ENCODE peak calls at places on chromosomes 12 and 14, in six cellular contexts. B is PC-9, X is fibroblast of mammary gland, J is hepatocyte, D is adipocyte, N is SK-N-SH. T is an unnamed sample.

GRCh38 chr12:118874698-118875548 is 106.4 kb upstream of the SRRM4 start:
- DNase-seq in B (no peak), X (no peak), J (no peak), D (no peak), N (no peak), T (no peak)

GRCh38 chr12:53811606-53812005 is 59.8 kb upstream of the CISTR start:
- DNase-seq in B (no peak), X (peak), J (no peak), D (no peak), N (no peak), T (no peak)

GRCh38 chr12:104748790-104749189 is 209.3 kb downstream of the SLC41A2 start:
- DNase-seq in B (no peak), X (peak), J (no peak), D (peak), N (no peak), T (peak)

GRCh38 chr12:15446798-15447197 is 124.5 kb downstream of the PTPRO start:
- DNase-seq in B (peak), X (peak), J (no peak), D (no peak), N (no peak), T (peak)

GRCh38 chr14:94088516-94088915 is 7.4 kb downstream of the IFI27L1 start:
- DNase-seq in B (no peak), X (peak), J (no peak), D (no peak), N (no peak), T (no peak)

GRCh38 chr12:3667485-3667884 is 85.4 kb downstream of the CRACR2A start:
- DNase-seq in B (no peak), X (no peak), J (no peak), D (no peak), N (no peak), T (no peak)

GRCh38 chr12:42868291-42868690 is 278.7 kb upstream of the PRICKLE1 start:
- DNase-seq in B (no peak), X (no peak), J (no peak), D (no peak), N (no peak), T (no peak)

GRCh38 chr14:59020382-59020781 is 168.1 kb upstream of the DAAM1 start:
- DNase-seq in B (no peak), X (peak), J (peak), D (peak), N (peak), T (no peak)

GRCh38 chr12:31119531-31120211 is 46.0 kb downstream of the DDX11 start:
- DNase-seq in B (no peak), X (no peak), J (no peak), D (no peak), N (peak), T (no peak)

GRCh38 chr14:65352964-65353530 is 59.5 kb upstream of the FUT8 start:
- DNase-seq in B (peak), X (no peak), J (no peak), D (no peak), N (no peak), T (peak)

GRCh38 chr12:2982361-2982760 is 23.2 kb downstream of the TEAD4 start:
- DNase-seq in B (no peak), X (no peak), J (no peak), D (no peak), N (no peak), T (no peak)

GRCh38 chr14:94867931-94868597 is 98.2 kb upstream of the GSC start:
- DNase-seq in B (no peak), X (peak), J (peak), D (peak), N (no peak), T (no peak)

GRCh38 chr14:88013750-88014349 is 8.9 kb downstream of the GPR65 start:
- DNase-seq in B (peak), X (peak), J (peak), D (peak), N (peak), T (no peak)

DNA sequence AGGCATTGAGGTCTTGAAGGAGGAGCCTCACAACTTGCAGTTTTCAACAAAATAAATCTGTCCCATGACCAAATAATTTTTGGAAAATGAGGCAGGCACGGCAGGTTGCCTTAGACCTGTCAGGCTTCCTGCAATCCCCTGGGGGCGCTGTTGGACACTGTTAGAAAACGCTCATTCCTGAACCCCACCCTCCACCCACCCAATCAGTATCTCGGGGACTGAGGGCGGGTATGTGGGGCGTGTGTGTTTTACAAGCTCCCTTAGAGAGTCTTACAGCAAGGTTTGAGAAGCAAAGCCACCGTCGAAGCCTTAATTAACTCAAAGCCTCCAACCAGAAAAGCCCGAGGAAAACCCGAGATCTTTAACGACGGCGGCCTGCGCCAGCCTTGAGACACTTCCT is 122.8 kb downstream of the GLT1D1 start:
- DNase-seq in B (no peak), X (no peak), J (peak), D (peak), N (no peak), T (no peak)
- H3K4me3 ChIP-seq in B (no peak), X (no peak), J (no peak), D (no peak), N (no peak), T (no peak)

GRCh38 chr12:108594323-108594903 is 3.5 kb downstream of the TMEM119 start:
- DNase-seq in B (no peak), X (no peak), J (no peak), D (no peak), N (no peak), T (no peak)

GRCh38 chr12:108596854-108597558 is 878 bp downstream of the TMEM119 start:
- DNase-seq in B (no peak), X (no peak), J (no peak), D (peak), N (peak), T (no peak)

GRCh38 chr12:108594960-108595710 is 2.7 kb downstream of the TMEM119 start:
- DNase-seq in B (no peak), X (no peak), J (no peak), D (no peak), N (no peak), T (no peak)

GRCh38 chr12:108597559-108598471 is at the start of gene TMEM119:
- DNase-seq in B (no peak), X (peak), J (peak), D (peak), N (peak), T (no peak)

DNA sequence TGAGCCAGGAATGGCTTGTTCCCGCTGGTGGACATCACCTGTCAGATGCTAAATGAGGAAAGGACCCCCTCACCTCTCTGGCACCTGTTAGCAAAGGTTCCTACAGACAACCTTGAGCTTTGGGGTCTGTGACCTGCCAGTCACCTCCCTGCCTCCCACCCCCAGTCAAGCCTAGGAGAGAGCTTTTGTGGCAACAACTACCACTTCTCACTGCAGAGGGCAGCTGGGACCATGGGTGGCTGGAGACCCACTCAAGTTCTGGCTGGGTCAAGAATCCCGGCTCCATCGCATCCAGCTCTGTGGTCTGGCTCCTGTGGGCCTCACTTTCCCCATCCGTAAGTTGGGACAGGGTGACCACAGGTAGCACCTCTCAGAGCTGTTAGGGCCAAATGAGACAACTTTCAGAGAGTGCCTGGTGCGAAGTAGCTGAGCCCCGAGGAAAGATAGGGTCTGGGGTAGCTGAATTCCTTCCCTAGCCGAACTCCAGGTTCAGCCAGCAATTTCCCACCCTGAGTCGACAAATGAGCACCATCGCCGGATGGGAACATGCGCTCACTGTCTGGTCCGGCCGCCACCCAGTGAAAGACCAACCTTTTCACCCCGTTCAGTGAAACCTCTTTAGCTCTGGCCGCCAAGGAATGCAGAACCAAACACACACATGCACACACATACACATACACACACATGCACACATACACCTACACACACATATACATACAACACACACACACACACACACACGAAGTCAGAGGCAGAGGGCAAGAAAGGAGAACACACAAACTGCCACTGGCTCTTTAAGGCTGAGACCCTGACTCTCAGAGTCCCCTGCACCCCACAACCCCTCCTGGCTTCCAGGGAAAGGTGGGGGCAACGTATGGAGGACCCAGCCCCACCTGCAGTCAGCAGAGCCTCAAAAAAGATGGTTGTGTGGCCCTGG is 1.9 kb downstream of the TMEM119 start:
- DNase-seq in B (no peak), X (no peak), J (no peak), D (peak), N (no peak), T (no peak)
- H3K4me3 ChIP-seq in B (no peak), X (peak), J (peak), D (peak), N (peak), T (no peak)

GRCh38 chr14:102442241-102443211 is 67.0 kb downstream of the ANKRD9 start:
- DNase-seq in B (peak), X (peak), J (peak), D (no peak), N (no peak), T (no peak)

GRCh38 chr14:102440392-102440791 is 69.2 kb downstream of the ANKRD9 start:
- DNase-seq in B (no peak), X (no peak), J (no peak), D (no peak), N (no peak), T (no peak)

GRCh38 chr14:102434647-102435175 is 72.0 kb downstream of the TECPR2 start:
- DNase-seq in B (no peak), X (no peak), J (no peak), D (no peak), N (no peak), T (no peak)

GRCh38 chr14:102439556-102439955 is 70.0 kb downstream of the ANKRD9 start:
- DNase-seq in B (no peak), X (no peak), J (no peak), D (no peak), N (no peak), T (no peak)

DNA sequence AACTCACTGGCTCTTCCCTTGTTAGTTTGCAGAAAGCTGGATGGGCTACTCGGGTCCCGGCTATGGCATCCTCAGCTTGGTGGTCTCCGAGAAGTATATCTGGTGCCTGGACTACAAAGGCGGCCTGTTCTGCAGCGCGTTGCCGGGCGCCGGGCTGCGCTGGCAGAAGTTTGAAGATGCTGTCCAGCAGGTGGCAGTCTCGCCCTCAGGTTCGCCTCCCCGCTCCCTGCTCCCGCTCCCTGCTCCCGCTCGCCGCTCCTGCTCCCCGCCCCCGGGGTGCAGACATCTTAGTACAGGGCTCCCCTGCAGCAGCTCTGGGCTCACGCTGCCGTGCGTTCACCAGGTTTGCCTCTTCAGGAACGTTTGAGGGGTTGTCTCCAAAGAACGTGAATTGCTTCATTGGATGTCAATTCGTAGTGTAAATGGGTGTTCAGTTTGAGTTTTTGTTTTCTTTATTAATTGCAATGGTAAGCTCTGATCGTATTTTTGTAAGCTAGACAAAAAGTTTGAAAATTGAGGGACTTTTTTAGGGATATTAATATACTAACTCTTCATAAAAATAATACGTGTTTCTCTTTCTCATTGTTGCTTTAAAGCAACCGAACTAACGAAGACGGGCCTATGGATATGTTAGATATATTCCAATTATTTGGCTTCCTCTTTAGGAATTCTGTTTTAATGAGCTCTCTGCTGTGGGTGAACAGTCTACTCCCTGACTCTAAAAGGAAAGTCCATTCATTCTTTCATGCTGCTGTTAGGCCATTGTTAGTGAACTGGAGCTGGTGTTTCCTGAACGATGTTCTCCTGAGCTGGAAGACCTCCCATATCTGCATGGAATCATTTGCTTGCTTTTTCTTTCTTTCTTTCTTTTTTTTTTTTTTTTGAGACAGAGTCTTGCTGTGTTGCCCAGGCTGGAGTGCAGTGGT is 71.3 kb downstream of the ANKRD9 start:
- DNase-seq in B (peak), X (peak), J (peak), D (peak), N (peak), T (peak)
- H3K4me3 ChIP-seq in B (no peak), X (peak), J (no peak), D (peak), N (peak), T (no peak)

GRCh38 chr12:94550964-94551363 is 91.3 kb upstream of the CEP83 start:
- DNase-seq in B (no peak), X (peak), J (no peak), D (no peak), N (no peak), T (no peak)

GRCh38 chr12:94551810-94552209 is 92.1 kb upstream of the CEP83 start:
- DNase-seq in B (no peak), X (no peak), J (no peak), D (no peak), N (no peak), T (no peak)

DNA sequence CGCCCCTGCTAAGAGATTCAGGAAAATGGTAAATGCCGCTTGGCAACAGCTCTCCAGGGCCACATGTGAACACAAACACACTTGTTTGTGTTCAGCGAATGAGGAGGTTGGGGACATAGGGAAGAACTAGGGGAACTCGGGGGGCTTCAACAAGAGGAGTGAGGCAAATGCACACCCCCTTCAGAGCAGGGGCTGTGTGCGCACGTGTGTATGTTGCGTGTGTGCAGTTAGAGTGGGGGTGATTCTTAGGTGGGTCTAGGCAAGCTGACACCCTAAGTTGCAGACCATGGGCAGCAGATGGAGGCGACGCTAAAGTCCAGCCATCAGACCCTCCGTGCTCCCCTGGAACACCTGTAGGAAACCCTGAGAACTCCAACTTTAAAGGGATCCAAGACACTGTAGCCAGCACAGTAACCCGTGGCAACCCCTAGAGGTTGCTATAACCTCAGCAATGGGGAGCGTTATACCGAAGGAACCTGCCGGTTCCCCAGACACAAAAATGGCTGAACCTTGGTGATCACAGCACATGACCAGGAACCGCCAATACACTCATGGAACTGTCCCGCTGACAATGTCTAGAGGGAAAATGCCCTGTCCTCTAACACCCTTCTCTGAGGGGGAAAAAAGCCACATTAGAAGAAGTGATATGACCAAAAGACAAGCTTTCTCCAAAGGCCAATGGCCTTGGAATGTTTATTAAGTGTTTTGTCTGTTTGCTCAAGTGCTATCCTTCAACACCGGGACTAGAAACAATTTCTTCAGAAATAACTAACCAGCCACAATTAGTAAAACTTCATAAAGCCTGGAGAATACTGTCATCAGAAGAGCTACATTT is 86.5 kb upstream of the CEP83 start:
- DNase-seq in B (peak), X (peak), J (peak), D (peak), N (peak), T (no peak)
- H3K4me3 ChIP-seq in B (no peak), X (no peak), J (no peak), D (no peak), N (no peak), T (no peak)

GRCh38 chr12:56020437-56021189 is at the start of gene IKZF4:
- DNase-seq in B (no peak), X (no peak), J (peak), D (peak), N (peak), T (no peak)

GRCh38 chr12:56017181-56017580 is 3.7 kb upstream of the IKZF4 start:
- DNase-seq in B (no peak), X (no peak), J (no peak), D (no peak), N (no peak), T (no peak)

DNA sequence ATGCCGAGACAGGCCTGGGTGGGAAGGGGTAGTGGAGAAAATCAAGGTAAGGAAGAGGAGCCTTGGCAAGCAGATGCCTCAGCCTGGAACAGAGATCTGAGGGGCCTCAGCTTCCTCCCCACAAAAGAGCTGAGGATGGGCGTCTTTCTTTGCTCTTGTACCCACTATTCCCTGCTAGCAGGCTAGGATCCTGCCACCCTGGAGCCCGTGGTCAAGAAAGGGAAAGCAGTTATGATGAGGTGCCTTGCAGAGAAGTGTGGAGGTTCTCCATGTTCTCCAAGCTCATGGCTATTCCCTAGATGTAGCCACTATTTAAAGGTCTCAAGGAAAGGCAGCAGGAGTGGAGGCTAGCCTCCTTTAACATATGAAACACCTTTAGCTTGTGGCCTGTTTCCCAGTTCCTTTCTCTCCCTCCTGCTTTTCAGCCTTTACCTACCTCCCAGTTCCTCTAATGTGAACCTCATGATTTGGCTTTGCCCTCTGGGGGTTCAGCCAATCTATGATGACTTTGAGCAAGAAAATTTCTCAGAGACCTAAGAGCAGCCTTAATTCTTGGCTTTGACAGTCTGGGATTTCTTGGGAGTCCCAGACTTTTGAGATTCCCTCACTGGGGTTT is 1.1 kb downstream of the IKZF4 start:
- DNase-seq in B (no peak), X (no peak), J (no peak), D (no peak), N (peak), T (no peak)
- H3K4me3 ChIP-seq in B (no peak), X (no peak), J (peak), D (peak), N (peak), T (no peak)